ENCODE peak calls at places on chromosomes 2 and 18, in ten cellular contexts. H is stomach; O is endothelial cell of umbilical vein; G is neural crest cell; W is T-helper 1 cell; R is NCI-H1417; K is HT1080; L is activated T-helper 1 cell treated with anti-CD3 and anti-CD28 coated beads, Interleukin-2, amount 50 U/mL, for 16 hours; B is H54; S is heart right ventricle. A is an unnamed sample.

GRCh38 chr2:128469875-128470274 is 151.2 kb upstream of the HS6ST1 start:
- DNase-seq in H (no peak), O (no peak), G (no peak), W (no peak), R (no peak), K (no peak), L (no peak), B (no peak), S (no peak), A (no peak)

GRCh38 chr2:158928965-158929364 is 39.5 kb upstream of the TANC1 start:
- DNase-seq in H (no peak), O (no peak), G (no peak), W (no peak), R (no peak), K (peak; percentile 64), L (no peak), B (no peak), S (no peak), A (no peak)

GRCh38 chr2:106638043-106638442 is 150.9 kb downstream of the CD8B2 start:
- DNase-seq in H (no peak), O (no peak), G (no peak), W (no peak), R (peak; percentile 73), K (no peak), L (no peak), B (no peak), S (no peak), A (no peak)

GRCh38 chr2:190765386-190766173 is 115.0 kb upstream of the GLS start:
- DNase-seq in H (no peak), O (no peak), G (no peak), W (no peak), R (no peak), K (peak; percentile 93), L (no peak), B (peak; percentile 57), S (no peak), A (no peak)

GRCh38 chr18:63775166-63775730 is at the start of gene SERPINB7:
- DNase-seq in H (no peak), O (no peak), G (no peak), W (no peak), R (no peak), K (peak; percentile 92), L (no peak), B (peak; percentile 13), S (no peak), A (no peak)

GRCh38 chr2:111022630-111023029 is 98.1 kb upstream of the BCL2L11 start:
- DNase-seq in H (no peak), O (no peak), G (no peak), W (no peak), R (no peak), K (no peak), L (no peak), B (no peak), S (no peak), A (no peak)

GRCh38 chr2:152453129-152453642 is 118.2 kb downstream of the FMNL2 start:
- DNase-seq in H (no peak), O (no peak), G (peak; percentile 44), W (no peak), R (no peak), K (no peak), L (no peak), B (no peak), S (no peak), A (no peak)

GRCh38 chr18:13252696-13253410 is 34.3 kb downstream of the LDLRAD4 start:
- DNase-seq in H (no peak), O (no peak), G (no peak), W (no peak), R (no peak), K (no peak), L (no peak), B (no peak), S (no peak), A (no peak)

GRCh38 chr2:137963535-137964065 is 673 bp upstream of the HNMT start:
- DNase-seq in H (no peak), O (no peak), G (no peak), W (no peak), R (no peak), K (no peak), L (no peak), B (no peak), S (no peak), A (no peak)

GRCh38 chr2:133097666-133098065 is 427.7 kb upstream of the LYPD1 start:
- DNase-seq in H (no peak), O (no peak), G (no peak), W (no peak), R (no peak), K (peak; percentile 51), L (no peak), B (peak; percentile 3), S (no peak), A (no peak)

GRCh38 chr2:102886216-102886893 is 124.5 kb downstream of the TMEM182 start:
- DNase-seq in H (no peak), O (no peak), G (no peak), W (no peak), R (no peak), K (no peak), L (no peak), B (no peak), S (no peak), A (no peak)

GRCh38 chr2:76310894-76311293 is 600.2 kb upstream of the GCFC2 start:
- DNase-seq in H (no peak), O (no peak), G (no peak), W (no peak), R (no peak), K (no peak), L (no peak), B (no peak), S (no peak), A (no peak)

GRCh38 chr2:42813773-42814172 is 21.4 kb upstream of the HAAO start:
- DNase-seq in H (no peak), O (no peak), G (no peak), W (no peak), R (no peak), K (no peak), L (no peak), B (no peak), S (no peak), A (no peak)

GRCh38 chr2:43326116-43326825 is 99.9 kb upstream of the ZFP36L2 start:
- DNase-seq in H (no peak), O (no peak), G (no peak), W (no peak), R (no peak), K (peak; percentile 75), L (no peak), B (no peak), S (no peak), A (no peak)

GRCh38 chr2:8595821-8596600 is 85.8 kb upstream of the ID2 start:
- DNase-seq in H (no peak), O (no peak), G (no peak), W (no peak), R (no peak), K (no peak), L (no peak), B (no peak), S (no peak), A (no peak)

GRCh38 chr2:176565641-176566323 is 296.5 kb downstream of the MTX2 start:
- DNase-seq in H (no peak), O (peak; percentile 98), G (no peak), W (no peak), R (peak; percentile 95), K (no peak), L (no peak), B (no peak), S (no peak), A (no peak)

GRCh38 chr18:23560186-23560585 is 26.1 kb downstream of the NPC1 start:
- DNase-seq in H (no peak), O (no peak), G (no peak), W (no peak), R (no peak), K (no peak), L (no peak), B (no peak), S (no peak), A (no peak)

GRCh38 chr2:144481666-144482065 is 38.3 kb downstream of the ZEB2 start:
- DNase-seq in H (no peak), O (no peak), G (no peak), W (no peak), R (no peak), K (no peak), L (no peak), B (no peak), S (no peak), A (no peak)

GRCh38 chr2:99765919-99766318 is 276.1 kb upstream of the REV1 start:
- DNase-seq in H (no peak), O (no peak), G (no peak), W (no peak), R (peak; percentile 24), K (no peak), L (no peak), B (no peak), S (no peak), A (no peak)

GRCh38 chr2:102606353-102606752 is 13.0 kb upstream of the SLC9A2 start:
- DNase-seq in H (no peak), O (no peak), G (no peak), W (no peak), R (no peak), K (no peak), L (no peak), B (no peak), S (no peak), A (no peak)

GRCh38 chr2:241312082-241312481 is 3.4 kb downstream of the HDLBP start:
- DNase-seq in H (no peak), O (no peak), G (no peak), W (no peak), R (no peak), K (no peak), L (no peak), B (no peak), S (no peak), A (no peak)

GRCh38 chr18:31778391-31778950 is 17.8 kb upstream of the SLC25A52 start:
- DNase-seq in H (no peak), O (no peak), G (no peak), W (no peak), R (no peak), K (no peak), L (no peak), B (no peak), S (no peak), A (no peak)

GRCh38 chr2:65922030-65922429 is 489.6 kb upstream of the SPRED2 start:
- DNase-seq in H (no peak), O (no peak), G (no peak), W (no peak), R (no peak), K (no peak), L (no peak), B (no peak), S (no peak), A (no peak)

GRCh38 chr2:165202230-165202629 is 1.6 kb downstream of the SCN3A start:
- DNase-seq in H (no peak), O (no peak), G (no peak), W (no peak), R (peak; percentile 21), K (no peak), L (no peak), B (no peak), S (no peak), A (no peak)

GRCh38 chr18:41938445-41938844 is 16.6 kb upstream of the PIK3C3 start:
- DNase-seq in H (no peak), O (no peak), G (no peak), W (no peak), R (no peak), K (peak; percentile 90), L (no peak), B (peak; percentile 11), S (no peak), A (no peak)

GRCh38 chr2:197453914-197454398 is 604 bp downstream of the COQ10B start:
- DNase-seq in H (peak; percentile 70), O (peak; percentile 90), G (no peak), W (no peak), R (no peak), K (no peak), L (no peak), B (peak; percentile 69), S (no peak), A (no peak)

GRCh38 chr2:20291106-20291564 is 59.5 kb downstream of the PUM2 start:
- DNase-seq in H (peak; percentile 55), O (peak; percentile 83), G (peak; percentile 61), W (no peak), R (peak; percentile 74), K (peak; percentile 80), L (no peak), B (peak; percentile 57), S (peak; percentile 11), A (no peak)

GRCh38 chr2:106165064-106165463 is 29.0 kb downstream of the UXS1 start:
- DNase-seq in H (no peak), O (no peak), G (no peak), W (no peak), R (no peak), K (no peak), L (no peak), B (no peak), S (no peak), A (no peak)

A was measured in effector CD4-positive, alpha-beta T cell.